ENCODE peak calls at places on chromosomes 12 and 14, in ten cellular contexts. One of them, this sample, is unnamed.

GRCh38 chr14:96151242-96151641 is 53.4 kb upstream of the BDKRB2 start:
- DNase-seq in stimulated activated CD8-positive, alpha-beta memory T cell treated with anti-CD3 and anti-CD28 coated beads, Interleukin-2, amount 100 ng/mL, for 1 hour: no peak
- DNase-seq in adrenal gland: no peak
- DNase-seq in HepG2: no peak
- DNase-seq in CD8-positive, alpha-beta memory T cell: no peak
- DNase-seq in AG10803: no peak
- DNase-seq in NCI-H1105 treated with DMSO at 0.1 percent for 48 hours: no peak
- DNase-seq in astrocyte of the cerebellum: no peak
- DNase-seq in activated CD8-positive, alpha-beta T cell treated with anti-CD3 and anti-CD28 coated beads, Interleukin-2, amount 10 ng/mL, durations not matched to agents 7 days and 5 days: no peak
- DNase-seq in activated CD4-positive, CD25-positive, alpha-beta regulatory T cell treated with anti-CD3 and anti-CD28 coated beads, Interleukin-2, amount 50 U/mL, for 72 hours: no peak
- DNase-seq in this sample: no peak

GRCh38 chr12:122166422-122167327 is 7.3 kb downstream of the IL31 start:
- DNase-seq in stimulated activated CD8-positive, alpha-beta memory T cell treated with anti-CD3 and anti-CD28 coated beads, Interleukin-2, amount 100 ng/mL, for 1 hour: no peak
- DNase-seq in adrenal gland: no peak
- DNase-seq in HepG2: no peak
- DNase-seq in CD8-positive, alpha-beta memory T cell: no peak
- DNase-seq in AG10803: no peak
- DNase-seq in NCI-H1105 treated with DMSO at 0.1 percent for 48 hours: no peak
- DNase-seq in astrocyte of the cerebellum: no peak
- DNase-seq in activated CD8-positive, alpha-beta T cell treated with anti-CD3 and anti-CD28 coated beads, Interleukin-2, amount 10 ng/mL, durations not matched to agents 7 days and 5 days: peak
- DNase-seq in activated CD4-positive, CD25-positive, alpha-beta regulatory T cell treated with anti-CD3 and anti-CD28 coated beads, Interleukin-2, amount 50 U/mL, for 72 hours: no peak
- DNase-seq in this sample: no peak

GRCh38 chr14:93068721-93069120 is 47.0 kb downstream of the ITPK1 start:
- DNase-seq in stimulated activated CD8-positive, alpha-beta memory T cell treated with anti-CD3 and anti-CD28 coated beads, Interleukin-2, amount 100 ng/mL, for 1 hour: no peak
- DNase-seq in adrenal gland: no peak
- DNase-seq in HepG2: no peak
- DNase-seq in CD8-positive, alpha-beta memory T cell: no peak
- DNase-seq in AG10803: no peak
- DNase-seq in NCI-H1105 treated with DMSO at 0.1 percent for 48 hours: no peak
- DNase-seq in astrocyte of the cerebellum: no peak
- DNase-seq in activated CD8-positive, alpha-beta T cell treated with anti-CD3 and anti-CD28 coated beads, Interleukin-2, amount 10 ng/mL, durations not matched to agents 7 days and 5 days: no peak
- DNase-seq in activated CD4-positive, CD25-positive, alpha-beta regulatory T cell treated with anti-CD3 and anti-CD28 coated beads, Interleukin-2, amount 50 U/mL, for 72 hours: no peak
- DNase-seq in this sample: no peak

GRCh38 chr12:117507547-117507946 is 146.1 kb upstream of the NOS1 start:
- DNase-seq in stimulated activated CD8-positive, alpha-beta memory T cell treated with anti-CD3 and anti-CD28 coated beads, Interleukin-2, amount 100 ng/mL, for 1 hour: no peak
- DNase-seq in adrenal gland: no peak
- DNase-seq in HepG2: no peak
- DNase-seq in CD8-positive, alpha-beta memory T cell: no peak
- DNase-seq in AG10803: no peak
- DNase-seq in NCI-H1105 treated with DMSO at 0.1 percent for 48 hours: peak
- DNase-seq in astrocyte of the cerebellum: no peak
- DNase-seq in activated CD8-positive, alpha-beta T cell treated with anti-CD3 and anti-CD28 coated beads, Interleukin-2, amount 10 ng/mL, durations not matched to agents 7 days and 5 days: no peak
- DNase-seq in activated CD4-positive, CD25-positive, alpha-beta regulatory T cell treated with anti-CD3 and anti-CD28 coated beads, Interleukin-2, amount 50 U/mL, for 72 hours: no peak
- DNase-seq in this sample: no peak

GRCh38 chr12:117689857-117690256 is 278.9 kb downstream of the KSR2 start:
- DNase-seq in stimulated activated CD8-positive, alpha-beta memory T cell treated with anti-CD3 and anti-CD28 coated beads, Interleukin-2, amount 100 ng/mL, for 1 hour: no peak
- DNase-seq in adrenal gland: no peak
- DNase-seq in HepG2: no peak
- DNase-seq in CD8-positive, alpha-beta memory T cell: no peak
- DNase-seq in AG10803: no peak
- DNase-seq in NCI-H1105 treated with DMSO at 0.1 percent for 48 hours: no peak
- DNase-seq in astrocyte of the cerebellum: no peak
- DNase-seq in activated CD8-positive, alpha-beta T cell treated with anti-CD3 and anti-CD28 coated beads, Interleukin-2, amount 10 ng/mL, durations not matched to agents 7 days and 5 days: no peak
- DNase-seq in activated CD4-positive, CD25-positive, alpha-beta regulatory T cell treated with anti-CD3 and anti-CD28 coated beads, Interleukin-2, amount 50 U/mL, for 72 hours: no peak
- DNase-seq in this sample: no peak

GRCh38 chr12:21659383-21659782 is 1.7 kb upstream of the LDHB start:
- DNase-seq in stimulated activated CD8-positive, alpha-beta memory T cell treated with anti-CD3 and anti-CD28 coated beads, Interleukin-2, amount 100 ng/mL, for 1 hour: no peak
- DNase-seq in adrenal gland: no peak
- DNase-seq in HepG2: no peak
- DNase-seq in CD8-positive, alpha-beta memory T cell: no peak
- DNase-seq in AG10803: no peak
- DNase-seq in NCI-H1105 treated with DMSO at 0.1 percent for 48 hours: no peak
- DNase-seq in astrocyte of the cerebellum: no peak
- DNase-seq in activated CD8-positive, alpha-beta T cell treated with anti-CD3 and anti-CD28 coated beads, Interleukin-2, amount 10 ng/mL, durations not matched to agents 7 days and 5 days: no peak
- DNase-seq in activated CD4-positive, CD25-positive, alpha-beta regulatory T cell treated with anti-CD3 and anti-CD28 coated beads, Interleukin-2, amount 50 U/mL, for 72 hours: no peak
- DNase-seq in this sample: no peak

GRCh38 chr14:105891631-105892452 is 365.5 kb downstream of the TMEM121 start:
- DNase-seq in stimulated activated CD8-positive, alpha-beta memory T cell treated with anti-CD3 and anti-CD28 coated beads, Interleukin-2, amount 100 ng/mL, for 1 hour: no peak
- DNase-seq in adrenal gland: no peak
- DNase-seq in HepG2: no peak
- DNase-seq in CD8-positive, alpha-beta memory T cell: no peak
- DNase-seq in AG10803: no peak
- DNase-seq in NCI-H1105 treated with DMSO at 0.1 percent for 48 hours: no peak
- DNase-seq in astrocyte of the cerebellum: no peak
- DNase-seq in activated CD8-positive, alpha-beta T cell treated with anti-CD3 and anti-CD28 coated beads, Interleukin-2, amount 10 ng/mL, durations not matched to agents 7 days and 5 days: no peak
- DNase-seq in activated CD4-positive, CD25-positive, alpha-beta regulatory T cell treated with anti-CD3 and anti-CD28 coated beads, Interleukin-2, amount 50 U/mL, for 72 hours: peak
- DNase-seq in this sample: peak

GRCh38 chr12:104411826-104412626 is 44.7 kb upstream of the CHST11 start:
- DNase-seq in stimulated activated CD8-positive, alpha-beta memory T cell treated with anti-CD3 and anti-CD28 coated beads, Interleukin-2, amount 100 ng/mL, for 1 hour: no peak
- DNase-seq in adrenal gland: no peak
- DNase-seq in HepG2: no peak
- DNase-seq in CD8-positive, alpha-beta memory T cell: no peak
- DNase-seq in AG10803: no peak
- DNase-seq in NCI-H1105 treated with DMSO at 0.1 percent for 48 hours: no peak
- DNase-seq in astrocyte of the cerebellum: no peak
- DNase-seq in activated CD8-positive, alpha-beta T cell treated with anti-CD3 and anti-CD28 coated beads, Interleukin-2, amount 10 ng/mL, durations not matched to agents 7 days and 5 days: no peak
- DNase-seq in activated CD4-positive, CD25-positive, alpha-beta regulatory T cell treated with anti-CD3 and anti-CD28 coated beads, Interleukin-2, amount 50 U/mL, for 72 hours: no peak
- DNase-seq in this sample: no peak

GRCh38 chr12:5191803-5192538 is 148.3 kb downstream of the KCNA5 start:
- DNase-seq in stimulated activated CD8-positive, alpha-beta memory T cell treated with anti-CD3 and anti-CD28 coated beads, Interleukin-2, amount 100 ng/mL, for 1 hour: no peak
- DNase-seq in adrenal gland: no peak
- DNase-seq in HepG2: no peak
- DNase-seq in CD8-positive, alpha-beta memory T cell: no peak
- DNase-seq in AG10803: no peak
- DNase-seq in NCI-H1105 treated with DMSO at 0.1 percent for 48 hours: no peak
- DNase-seq in astrocyte of the cerebellum: no peak
- DNase-seq in activated CD8-positive, alpha-beta T cell treated with anti-CD3 and anti-CD28 coated beads, Interleukin-2, amount 10 ng/mL, durations not matched to agents 7 days and 5 days: no peak
- DNase-seq in activated CD4-positive, CD25-positive, alpha-beta regulatory T cell treated with anti-CD3 and anti-CD28 coated beads, Interleukin-2, amount 50 U/mL, for 72 hours: no peak
- DNase-seq in this sample: no peak

GRCh38 chr14:93034671-93034994 is 81.1 kb downstream of the ITPK1 start:
- DNase-seq in stimulated activated CD8-positive, alpha-beta memory T cell treated with anti-CD3 and anti-CD28 coated beads, Interleukin-2, amount 100 ng/mL, for 1 hour: no peak
- DNase-seq in adrenal gland: no peak
- DNase-seq in HepG2: no peak
- DNase-seq in CD8-positive, alpha-beta memory T cell: no peak
- DNase-seq in AG10803: no peak
- DNase-seq in NCI-H1105 treated with DMSO at 0.1 percent for 48 hours: no peak
- DNase-seq in astrocyte of the cerebellum: no peak
- DNase-seq in activated CD8-positive, alpha-beta T cell treated with anti-CD3 and anti-CD28 coated beads, Interleukin-2, amount 10 ng/mL, durations not matched to agents 7 days and 5 days: no peak
- DNase-seq in activated CD4-positive, CD25-positive, alpha-beta regulatory T cell treated with anti-CD3 and anti-CD28 coated beads, Interleukin-2, amount 50 U/mL, for 72 hours: no peak
- DNase-seq in this sample: no peak

GRCh38 chr12:68565391-68565903 is 45.3 kb upstream of the RAP1B start:
- DNase-seq in stimulated activated CD8-positive, alpha-beta memory T cell treated with anti-CD3 and anti-CD28 coated beads, Interleukin-2, amount 100 ng/mL, for 1 hour: no peak
- DNase-seq in adrenal gland: no peak
- DNase-seq in HepG2: no peak
- DNase-seq in CD8-positive, alpha-beta memory T cell: no peak
- DNase-seq in AG10803: peak
- DNase-seq in NCI-H1105 treated with DMSO at 0.1 percent for 48 hours: no peak
- DNase-seq in astrocyte of the cerebellum: peak
- DNase-seq in activated CD8-positive, alpha-beta T cell treated with anti-CD3 and anti-CD28 coated beads, Interleukin-2, amount 10 ng/mL, durations not matched to agents 7 days and 5 days: no peak
- DNase-seq in activated CD4-positive, CD25-positive, alpha-beta regulatory T cell treated with anti-CD3 and anti-CD28 coated beads, Interleukin-2, amount 50 U/mL, for 72 hours: no peak
- DNase-seq in this sample: no peak

GRCh38 chr14:58488550-58488949 is 61.0 kb downstream of the KIAA0586 start:
- DNase-seq in stimulated activated CD8-positive, alpha-beta memory T cell treated with anti-CD3 and anti-CD28 coated beads, Interleukin-2, amount 100 ng/mL, for 1 hour: no peak
- DNase-seq in adrenal gland: no peak
- DNase-seq in HepG2: no peak
- DNase-seq in CD8-positive, alpha-beta memory T cell: no peak
- DNase-seq in AG10803: peak
- DNase-seq in NCI-H1105 treated with DMSO at 0.1 percent for 48 hours: no peak
- DNase-seq in astrocyte of the cerebellum: no peak
- DNase-seq in activated CD8-positive, alpha-beta T cell treated with anti-CD3 and anti-CD28 coated beads, Interleukin-2, amount 10 ng/mL, durations not matched to agents 7 days and 5 days: no peak
- DNase-seq in activated CD4-positive, CD25-positive, alpha-beta regulatory T cell treated with anti-CD3 and anti-CD28 coated beads, Interleukin-2, amount 50 U/mL, for 72 hours: no peak
- DNase-seq in this sample: no peak

GRCh38 chr12:12379831-12380730 is 23.2 kb downstream of the BORCS5 start:
- DNase-seq in stimulated activated CD8-positive, alpha-beta memory T cell treated with anti-CD3 and anti-CD28 coated beads, Interleukin-2, amount 100 ng/mL, for 1 hour: no peak
- DNase-seq in adrenal gland: no peak
- DNase-seq in HepG2: no peak
- DNase-seq in CD8-positive, alpha-beta memory T cell: peak
- DNase-seq in AG10803: peak
- DNase-seq in NCI-H1105 treated with DMSO at 0.1 percent for 48 hours: no peak
- DNase-seq in astrocyte of the cerebellum: no peak
- DNase-seq in activated CD8-positive, alpha-beta T cell treated with anti-CD3 and anti-CD28 coated beads, Interleukin-2, amount 10 ng/mL, durations not matched to agents 7 days and 5 days: peak
- DNase-seq in activated CD4-positive, CD25-positive, alpha-beta regulatory T cell treated with anti-CD3 and anti-CD28 coated beads, Interleukin-2, amount 50 U/mL, for 72 hours: no peak
- DNase-seq in this sample: no peak

GRCh38 chr12:2396448-2396871 is 343.7 kb downstream of the CACNA1C start:
- DNase-seq in stimulated activated CD8-positive, alpha-beta memory T cell treated with anti-CD3 and anti-CD28 coated beads, Interleukin-2, amount 100 ng/mL, for 1 hour: no peak
- DNase-seq in adrenal gland: no peak
- DNase-seq in HepG2: no peak
- DNase-seq in CD8-positive, alpha-beta memory T cell: no peak
- DNase-seq in AG10803: peak
- DNase-seq in NCI-H1105 treated with DMSO at 0.1 percent for 48 hours: no peak
- DNase-seq in astrocyte of the cerebellum: peak
- DNase-seq in activated CD8-positive, alpha-beta T cell treated with anti-CD3 and anti-CD28 coated beads, Interleukin-2, amount 10 ng/mL, durations not matched to agents 7 days and 5 days: no peak
- DNase-seq in activated CD4-positive, CD25-positive, alpha-beta regulatory T cell treated with anti-CD3 and anti-CD28 coated beads, Interleukin-2, amount 50 U/mL, for 72 hours: no peak
- DNase-seq in this sample: peak

GRCh38 chr12:43722621-43723020 is 36.0 kb downstream of the PUS7L start:
- DNase-seq in stimulated activated CD8-positive, alpha-beta memory T cell treated with anti-CD3 and anti-CD28 coated beads, Interleukin-2, amount 100 ng/mL, for 1 hour: no peak
- DNase-seq in adrenal gland: no peak
- DNase-seq in HepG2: no peak
- DNase-seq in CD8-positive, alpha-beta memory T cell: no peak
- DNase-seq in AG10803: no peak
- DNase-seq in NCI-H1105 treated with DMSO at 0.1 percent for 48 hours: no peak
- DNase-seq in astrocyte of the cerebellum: no peak
- DNase-seq in activated CD8-positive, alpha-beta T cell treated with anti-CD3 and anti-CD28 coated beads, Interleukin-2, amount 10 ng/mL, durations not matched to agents 7 days and 5 days: no peak
- DNase-seq in activated CD4-positive, CD25-positive, alpha-beta regulatory T cell treated with anti-CD3 and anti-CD28 coated beads, Interleukin-2, amount 50 U/mL, for 72 hours: no peak
- DNase-seq in this sample: no peak

GRCh38 chr12:52181757-52182156 is 10.1 kb downstream of the KRT80 start:
- DNase-seq in stimulated activated CD8-positive, alpha-beta memory T cell treated with anti-CD3 and anti-CD28 coated beads, Interleukin-2, amount 100 ng/mL, for 1 hour: no peak
- DNase-seq in adrenal gland: no peak
- DNase-seq in HepG2: no peak
- DNase-seq in CD8-positive, alpha-beta memory T cell: no peak
- DNase-seq in AG10803: peak
- DNase-seq in NCI-H1105 treated with DMSO at 0.1 percent for 48 hours: peak
- DNase-seq in astrocyte of the cerebellum: peak
- DNase-seq in activated CD8-positive, alpha-beta T cell treated with anti-CD3 and anti-CD28 coated beads, Interleukin-2, amount 10 ng/mL, durations not matched to agents 7 days and 5 days: no peak
- DNase-seq in activated CD4-positive, CD25-positive, alpha-beta regulatory T cell treated with anti-CD3 and anti-CD28 coated beads, Interleukin-2, amount 50 U/mL, for 72 hours: no peak
- DNase-seq in this sample: no peak

This sample was measured in transverse colon.